ENCODE peak calls at places on chromosomes 3 and 15, in six cellular contexts. I is stimulated activated CD4-positive, alpha-beta T cell treated with anti-CD3 and anti-CD28 coated beads, Interleukin-12 subunit alpha, Interleukin-12 subunit beta, amount 100 ng/mL, for 24 hours; F is mucosa of descending colon; X is EH; V is GM04504; B is activated B cell treated with CpG ODN at 0.5 μM for 24 hours. Y is an unnamed sample.
A peak's percentile ranks its signal among the peaks of the same experiment; 100 is the strongest.

GRCh38 chr3:101827211-101828174 is 21.8 kb upstream of the NFKBIZ start:
- DNase-seq in I (peak; percentile 61), F (peak; percentile 86), X (peak; percentile 84), V (no peak), B (peak; percentile 68), Y (peak; percentile 88)

GRCh38 chr3:183541235-183541655 is 14.3 kb downstream of the KLHL6 start:
- DNase-seq in I (no peak), F (no peak), X (no peak), V (no peak), B (no peak), Y (no peak)

GRCh38 chr3:157029365-157029790 is 130.6 kb downstream of the CCNL1 start:
- DNase-seq in I (no peak), F (no peak), X (no peak), V (no peak), B (peak; percentile 19), Y (no peak)

GRCh38 chr15:73931441-73931840 is 5.2 kb downstream of the LOXL1 start:
- DNase-seq in I (no peak), F (no peak), X (no peak), V (no peak), B (no peak), Y (no peak)

GRCh38 chr15:87368511-87368910 is 888.0 kb downstream of the NTRK3 start:
- DNase-seq in I (no peak), F (no peak), X (no peak), V (no peak), B (no peak), Y (peak; percentile 9)

GRCh38 chr3:43525941-43526607 is 95.7 kb downstream of the ANO10 start:
- DNase-seq in I (no peak), F (no peak), X (no peak), V (no peak), B (no peak), Y (peak; percentile 43)

GRCh38 chr3:65604863-65605526 is 433.7 kb downstream of the MAGI1 start:
- DNase-seq in I (no peak), F (no peak), X (peak; percentile 86), V (peak; percentile 69), B (no peak), Y (peak; percentile 81)

GRCh38 chr15:67165653-67166260 is 88.7 kb downstream of the AAGAB start:
- DNase-seq in I (no peak), F (no peak), X (no peak), V (no peak), B (no peak), Y (peak; percentile 95)

GRCh38 chr3:33061782-33062181 is 35.2 kb downstream of the GLB1 start:
- DNase-seq in I (no peak), F (no peak), X (peak; percentile 61), V (peak; percentile 45), B (no peak), Y (peak; percentile 71)

GRCh38 chr3:183131735-183132134 is 30.8 kb downstream of the LAMP3 start:
- DNase-seq in I (no peak), F (no peak), X (peak; percentile 60), V (no peak), B (no peak), Y (peak; percentile 75)

GRCh38 chr3:171585029-171585428 is 124.8 kb upstream of the TNIK start:
- DNase-seq in I (no peak), F (no peak), X (peak; percentile 17), V (no peak), B (no peak), Y (no peak)

Y was measured in choroid plexus epithelial cell.